ENCODE peak calls at places on chromosomes 4 and X, in five cellular contexts. O, H, R, K and B are unnamed samples. For H3K9me3, the result is how much of the 10 kb centered on the place peaks cover.

GRCh38 chr4:15479913-15480185 is 10.2 kb downstream of the CC2D2A start:
- DNase-seq in R (no peak), H (no peak), O (peak), K (no peak), B (no peak)

GRCh38 chr4:90580271-90580825 is 453.2 kb downstream of the CCSER1 start:
- DNase-seq in K (no peak), R (no peak), O (no peak), H (no peak), B (no peak)

GRCh38 chr4:67988986-67989385 is 25.7 kb upstream of the TMPRSS11A start:
- DNase-seq in O (no peak), R (no peak), H (no peak), K (no peak), B (no peak)

GRCh38 chrX:88603237-88603636 is 143.8 kb upstream of the CPXCR1 start:
- DNase-seq in R (no peak), O (no peak), K (no peak), H (no peak), B (no peak)

GRCh38 chr4:38002451-38003071 is 42.4 kb downstream of the PTTG2 start:
- DNase-seq in O (no peak), K (no peak), R (no peak), H (no peak), B (no peak)

GRCh38 chr4:101527186-101527585 is 179.9 kb upstream of the PPP3CA start:
- DNase-seq in H (no peak), O (no peak), R (peak), K (no peak), B (peak)

GRCh38 chrX:71623714-71624113 is 5.4 kb upstream of the CXCR3 start:
- DNase-seq in R (no peak), K (no peak), O (no peak), H (no peak), B (no peak)

GRCh38 chrX:152259150-152259549 is 120.8 kb upstream of the MAGEA10 start:
- DNase-seq in R (no peak), K (peak), O (no peak), H (no peak), B (no peak)

GRCh38 chrX:18877472-18877871 is 106.4 kb downstream of the PHKA2 start:
- DNase-seq in K (no peak), R (no peak), H (peak), O (no peak), B (no peak)

GRCh38 chrX:40818236-40818635 is 82.9 kb upstream of the MED14 start:
- DNase-seq in K (no peak), O (no peak), R (no peak), H (no peak), B (no peak)
- H3K9me3 ChIP-seq in K (under half), O (under half), R (under half), H (under half), B (under half)

GRCh38 chr4:31917334-31917733 is 1197.2 kb downstream of the PCDH7 start:
- DNase-seq in O (no peak), R (no peak), H (no peak), K (no peak), B (no peak)
- H3K9me3 ChIP-seq in O (under half), R (under half), H (under half), K (under half), B (under half)

GRCh38 chr4:44985152-44985551 is 258.8 kb upstream of the GNPDA2 start:
- DNase-seq in K (no peak), H (no peak), O (no peak), R (no peak), B (no peak)

GRCh38 chr4:44985938-44986337 is 259.6 kb upstream of the GNPDA2 start:
- DNase-seq in K (no peak), O (no peak), R (no peak), H (no peak), B (no peak)

GRCh38 chr4:44984083-44984482 is 257.7 kb upstream of the GNPDA2 start:
- DNase-seq in K (no peak), O (no peak), R (no peak), H (no peak), B (no peak)

DNA sequence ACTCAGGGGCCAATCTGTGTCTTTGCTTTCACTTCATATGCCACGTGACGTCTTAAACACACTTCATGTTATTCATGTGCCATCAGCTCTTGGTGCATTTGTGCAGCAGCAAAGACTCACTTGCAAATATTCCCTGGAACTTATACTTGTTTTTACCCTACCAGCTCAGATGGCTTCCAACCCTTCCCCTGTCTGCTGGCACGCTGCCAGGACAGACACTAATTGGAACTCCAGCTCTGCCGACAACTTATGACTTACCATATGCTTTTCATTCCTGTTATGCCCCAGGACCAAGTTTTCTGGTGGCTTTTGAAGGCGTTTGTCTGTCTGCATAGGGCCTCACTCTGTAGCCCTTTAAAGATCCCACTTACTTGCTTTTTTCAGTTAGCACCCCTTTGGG is 261.7 kb upstream of the GNPDA2 start:
- DNase-seq in O (no peak), R (no peak), H (no peak), K (no peak), B (no peak)
- H3K9me3 ChIP-seq in O (under half), R (under half), H (under half), K (under half), B (under half)

GRCh38 chr4:11323771-11324170 is 104.9 kb downstream of the HS3ST1 start:
- DNase-seq in H (no peak), K (no peak), R (no peak), O (no peak), B (no peak)
- H3K9me3 ChIP-seq in H (under half), K (under half), R (under half), O (under half), B (under half)